ENCODE peak calls at places on chromosomes 4 and X, in ten cellular contexts. T, U, K, X, C, E, O, J, Q and A are unnamed samples. For H3K4me1, the result is how much of the 10 kb centered on the place peaks cover.

GRCh38 chr4:187478292-187479205 is 517.0 kb upstream of the ZFP42 start:
- DNase-seq in K (no peak), O (peak), E (no peak), X (no peak), T (no peak), U (no peak), J (no peak), Q (no peak), C (no peak), A (peak)

GRCh38 chr4:604131-604530 is 21.2 kb upstream of the PDE6B start:
- DNase-seq in K (no peak), T (no peak), C (no peak), E (no peak), J (peak), Q (no peak), U (no peak), X (no peak), O (no peak), A (no peak)

GRCh38 chr4:94534401-94535312 is 82.9 kb downstream of the PDLIM5 start:
- DNase-seq in Q (no peak), C (no peak), E (no peak), X (no peak), U (no peak), J (no peak), T (peak), K (no peak), O (peak), A (no peak)

GRCh38 chr4:175435437-175435836 is 376.6 kb downstream of the GPM6A start:
- DNase-seq in Q (peak), C (no peak), T (no peak), K (no peak), O (no peak), E (peak), X (no peak), J (no peak), U (no peak), A (no peak)

GRCh38 chrX:110155759-110156158 is 152.8 kb downstream of the TMEM164 start:
- DNase-seq in X (no peak), J (no peak), C (no peak), O (no peak), K (no peak), Q (no peak), T (no peak), U (no peak), E (no peak), A (no peak)

GRCh38 chr4:8694651-8695151 is 102.1 kb downstream of the CPZ start:
- DNase-seq in X (no peak), T (no peak), E (no peak), C (peak), U (no peak), Q (peak), J (peak), K (no peak), O (no peak), A (no peak)

GRCh38 chrX:118545510-118545909 is 49.9 kb downstream of the DOCK11 start:
- DNase-seq in E (no peak), Q (no peak), T (no peak), O (no peak), K (no peak), X (no peak), J (no peak), C (no peak), U (no peak), A (no peak)

GRCh38 chr4:142473218-142473959 is 372.7 kb downstream of the INPP4B start:
- DNase-seq in J (peak), E (no peak), U (no peak), T (no peak), O (no peak), Q (no peak), X (peak), K (peak), C (no peak), A (no peak)

GRCh38 chr4:110902500-110902899 is 279.6 kb upstream of the PITX2 start:
- DNase-seq in U (no peak), J (no peak), K (no peak), O (no peak), E (no peak), T (no peak), X (no peak), C (no peak), Q (no peak), A (no peak)

GRCh38 chrX:32673193-32673592 is 538.2 kb downstream of the DMD start:
- DNase-seq in X (no peak), C (no peak), J (no peak), O (peak), U (no peak), E (no peak), T (peak), Q (no peak), K (no peak), A (no peak)

GRCh38 chr4:14934704-14935390 is 67.4 kb upstream of the CPEB2 start:
- DNase-seq in C (no peak), T (no peak), U (no peak), X (no peak), J (no peak), O (no peak), Q (no peak), E (no peak), K (no peak), A (no peak)

GRCh38 chr4:158895797-158896442 is 127.1 kb downstream of the FNIP2 start:
- DNase-seq in T (peak), J (no peak), O (no peak), K (no peak), Q (no peak), U (no peak), C (peak), E (no peak), X (peak), A (no peak)

GRCh38 chr4:157271166-157271869 is 50.8 kb downstream of the GRIA2 start:
- DNase-seq in X (peak), U (no peak), C (no peak), K (no peak), O (no peak), T (peak), Q (no peak), E (no peak), J (no peak), A (no peak)

GRCh38 chr4:67522851-67523671 is 22.2 kb downstream of the CENPC start:
- DNase-seq in J (no peak), K (no peak), T (no peak), U (no peak), E (no peak), X (no peak), Q (no peak), O (no peak), C (no peak), A (no peak)

DNA sequence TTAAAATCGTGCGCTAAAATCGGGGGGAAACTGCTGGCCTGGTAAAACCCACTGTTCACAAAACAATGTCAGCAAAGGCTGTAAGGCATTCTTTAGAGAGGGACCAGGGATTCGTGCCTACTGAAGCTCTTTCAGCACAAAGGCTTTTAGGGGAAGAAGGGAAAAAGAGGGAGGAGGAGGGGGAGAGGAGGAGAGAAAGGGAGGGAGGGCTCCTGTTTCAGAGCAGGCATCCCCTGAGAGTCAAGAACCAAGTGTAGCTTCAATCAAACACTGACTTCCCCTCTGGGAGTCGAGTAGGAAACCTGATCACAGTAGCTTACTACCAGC is 9.5 kb downstream of the BCOR start:
- DNase-seq in O (no peak), C (peak), T (peak), E (no peak), U (no peak), K (no peak), J (no peak), X (no peak), Q (no peak), A (no peak)
- H3K4me1 ChIP-seq in O (half or more), C (under half), T (under half), E (under half), U (under half), K (under half), J (under half), X (under half), Q (half or more), A (half or more)

DNA sequence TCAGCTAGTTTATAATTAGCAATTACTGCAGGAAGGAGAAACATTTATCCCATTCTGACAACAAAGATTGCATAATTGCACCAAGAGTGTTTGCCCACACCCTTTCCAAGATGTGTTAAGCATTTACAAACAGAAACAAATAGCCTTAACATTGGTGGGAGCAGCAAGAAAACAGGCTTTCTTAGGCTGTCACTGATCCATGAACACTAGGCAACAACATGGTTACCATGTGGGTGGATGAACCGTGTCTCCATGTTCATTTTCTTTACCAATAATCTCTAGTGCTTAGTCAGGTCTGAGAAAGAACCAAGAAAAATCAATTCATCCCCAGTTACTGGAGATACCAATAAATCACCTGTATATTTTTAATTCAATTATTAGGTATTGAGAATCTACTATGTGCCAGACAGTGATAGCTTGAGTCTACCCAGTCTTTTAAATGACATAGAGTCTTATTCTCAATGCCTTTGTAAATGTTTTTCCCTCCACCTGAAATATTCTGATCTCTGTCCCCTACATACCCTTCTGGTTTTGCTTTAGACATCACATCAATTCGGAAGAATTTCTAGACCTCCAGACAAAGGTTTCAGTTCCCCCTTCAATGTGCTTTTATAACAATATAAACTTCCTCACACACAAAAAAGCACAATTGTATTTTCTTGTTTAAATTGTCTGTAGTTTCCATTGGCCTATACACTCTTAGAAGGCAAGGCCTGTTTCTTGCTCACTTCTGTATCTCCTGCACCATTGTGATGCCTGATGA is 286.6 kb downstream of the PPP1R2C start:
- DNase-seq in J (no peak), O (no peak), K (no peak), Q (no peak), X (no peak), C (no peak), U (no peak), E (no peak), T (no peak), A (no peak)
- TF ChIP-seq CTCF in J (no peak), O (no peak), K (no peak), Q (no peak), X (no peak), C (no peak), U (no peak), E (no peak), T (no peak), A (no peak)

GRCh38 chr4:148437439-148437838 is 4.8 kb downstream of the NR3C2 start:
- DNase-seq in Q (no peak), T (no peak), K (no peak), X (no peak), U (no peak), E (no peak), J (no peak), C (no peak), O (no peak), A (no peak)

GRCh38 chr4:148431401-148431800 is 10.8 kb downstream of the NR3C2 start:
- DNase-seq in Q (peak), C (no peak), T (no peak), E (no peak), U (no peak), O (peak), J (no peak), X (no peak), K (no peak), A (no peak)

GRCh38 chr4:148436512-148436911 is 5.7 kb downstream of the NR3C2 start:
- DNase-seq in Q (no peak), C (no peak), E (no peak), U (no peak), T (no peak), O (no peak), J (no peak), X (no peak), K (no peak), A (no peak)

GRCh38 chr4:148435654-148436406 is 6.4 kb downstream of the NR3C2 start:
- DNase-seq in C (no peak), U (no peak), T (no peak), J (no peak), K (no peak), O (no peak), E (no peak), X (no peak), Q (no peak), A (no peak)

DNA sequence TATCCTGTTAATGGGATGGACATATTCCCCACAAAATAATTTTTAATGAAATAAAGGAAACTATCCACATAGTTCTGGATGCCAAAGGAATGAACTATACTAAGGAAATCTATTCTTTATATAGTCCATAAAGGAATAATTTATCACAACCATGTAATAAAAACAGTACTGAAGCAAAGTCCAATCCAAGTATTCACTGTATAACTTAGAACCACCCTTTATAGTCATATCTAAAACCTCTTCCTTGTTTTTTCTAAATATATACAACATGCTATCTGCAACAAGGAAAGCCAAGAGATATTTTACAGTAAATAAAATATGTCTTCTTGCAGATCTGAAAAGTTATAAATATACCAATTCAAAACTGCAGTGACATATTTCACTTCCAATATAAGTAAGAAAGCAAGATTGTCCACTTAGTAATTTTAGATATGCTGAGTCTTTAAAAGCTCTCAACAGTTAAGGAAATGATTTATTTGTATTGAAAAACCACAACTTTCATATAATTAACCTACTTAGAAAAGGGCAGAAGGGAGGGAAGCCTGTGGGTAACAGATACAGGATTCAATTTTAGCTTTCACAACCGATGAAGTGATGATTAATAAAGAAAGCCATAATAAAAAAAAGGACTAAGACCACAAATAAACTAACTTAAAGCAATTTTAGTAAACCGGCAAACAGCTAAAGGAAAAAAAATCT is 8.0 kb downstream of the NR3C2 start:
- DNase-seq in T (no peak), O (no peak), X (no peak), J (no peak), Q (no peak), C (no peak), U (no peak), K (no peak), E (no peak), A (no peak)
- H3K4me1 ChIP-seq in T (under half), O (under half), X (under half), J (under half), Q (under half), C (under half), U (under half), K (under half), E (under half), A (under half)

GRCh38 chrX:115898382-115899001 is 272.1 kb upstream of the AGTR2 start:
- DNase-seq in Q (peak), E (peak), J (peak), K (peak), X (peak), U (no peak), T (peak), O (no peak), C (peak), A (no peak)
- TF ChIP-seq CTCF in Q (peak), E (no peak), J (no peak), K (no peak), X (peak), U (peak), T (no peak), O (no peak), C (peak), A (no peak)

DNA sequence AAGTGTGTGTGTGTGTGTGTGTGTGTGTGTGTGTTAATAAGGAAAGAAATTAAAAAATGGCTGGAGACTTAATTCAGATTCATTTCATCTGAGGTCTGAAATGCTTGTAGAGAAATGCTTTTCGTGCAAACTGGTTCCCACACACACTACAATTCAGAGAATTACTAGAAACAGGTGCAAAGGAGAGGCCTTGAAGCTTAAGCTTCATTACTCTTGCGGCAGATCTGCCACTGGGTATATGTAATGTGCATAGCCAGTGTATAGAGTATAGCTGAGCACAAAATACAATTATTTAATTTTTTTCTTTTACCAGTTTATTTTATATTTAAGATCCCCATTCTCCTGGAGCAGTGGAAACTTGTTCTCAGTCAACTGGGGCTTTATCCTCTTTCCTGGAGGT is 31.8 kb upstream of the MAGEB10 start:
- DNase-seq in T (no peak), J (no peak), O (no peak), C (no peak), Q (no peak), X (no peak), K (no peak), U (no peak), E (peak), A (no peak)
- H3K4me1 ChIP-seq in T (under half), J (under half), O (under half), C (under half), Q (under half), X (under half), K (under half), U (under half), E (half or more), A (under half)

GRCh38 chr4:47838445-47838844 is 578 bp upstream of the CORIN start:
- DNase-seq in O (no peak), T (peak), Q (no peak), U (no peak), E (no peak), X (no peak), J (no peak), C (no peak), K (no peak), A (no peak)
- TF ChIP-seq CTCF in O (no peak), T (no peak), Q (no peak), U (no peak), E (no peak), X (no peak), J (no peak), C (peak), K (no peak), A (no peak)